ENCODE peak calls at places on chromosomes 16 and 17, in four cellular contexts. One of them, this sample, is unnamed.

GRCh38 chr16:71627631-71628236 is 1.8 kb downstream of the MARVELD3 start:
- DNase-seq in A549: no peak
- DNase-seq in HepG2: no peak
- DNase-seq in IMR-90: no peak
- DNase-seq in this sample: peak

GRCh38 chr17:6544770-6545169 is 11.6 kb downstream of the PITPNM3 start:
- DNase-seq in A549: no peak
- DNase-seq in HepG2: no peak
- DNase-seq in IMR-90: no peak
- DNase-seq in this sample: no peak

GRCh38 chr17:40629850-40630249 is 17.8 kb downstream of the SMARCE1 start:
- DNase-seq in A549: no peak
- DNase-seq in HepG2: no peak
- DNase-seq in IMR-90: no peak
- DNase-seq in this sample: no peak

GRCh38 chr16:86798247-86799041 is 220.1 kb downstream of the FOXL1 start:
- DNase-seq in A549: no peak
- DNase-seq in HepG2: no peak
- DNase-seq in IMR-90: no peak
- DNase-seq in this sample: no peak

GRCh38 chr17:50634123-50634914 is at the start of gene ABCC3:
- DNase-seq in A549: peak
- DNase-seq in HepG2: peak
- DNase-seq in IMR-90: no peak
- DNase-seq in this sample: no peak

GRCh38 chr17:57463103-57463885 is 207.0 kb downstream of the MSI2 start:
- DNase-seq in A549: peak
- DNase-seq in HepG2: peak
- DNase-seq in IMR-90: peak
- DNase-seq in this sample: peak

GRCh38 chr16:49348408-49349176 is 25.0 kb upstream of the C16orf78 start:
- DNase-seq in A549: peak
- DNase-seq in HepG2: no peak
- DNase-seq in IMR-90: no peak
- DNase-seq in this sample: peak

GRCh38 chr16:16974192-16974591 is 496.6 kb downstream of the XYLT1 start:
- DNase-seq in A549: no peak
- DNase-seq in HepG2: no peak
- DNase-seq in IMR-90: no peak
- DNase-seq in this sample: no peak

GRCh38 chr16:89565506-89566372 is 5.3 kb downstream of the RPL13 start:
- DNase-seq in A549: peak
- DNase-seq in HepG2: peak
- DNase-seq in IMR-90: peak
- DNase-seq in this sample: peak

GRCh38 chr17:80437532-80437931 is 22.6 kb downstream of the ENDOV start:
- DNase-seq in A549: no peak
- DNase-seq in HepG2: no peak
- DNase-seq in IMR-90: no peak
- DNase-seq in this sample: no peak
- H3K4me3 ChIP-seq in A549: no peak
- H3K4me3 ChIP-seq in HepG2: no peak
- H3K4me3 ChIP-seq in IMR-90: no peak
- H3K4me3 ChIP-seq in this sample: no peak

DNA sequence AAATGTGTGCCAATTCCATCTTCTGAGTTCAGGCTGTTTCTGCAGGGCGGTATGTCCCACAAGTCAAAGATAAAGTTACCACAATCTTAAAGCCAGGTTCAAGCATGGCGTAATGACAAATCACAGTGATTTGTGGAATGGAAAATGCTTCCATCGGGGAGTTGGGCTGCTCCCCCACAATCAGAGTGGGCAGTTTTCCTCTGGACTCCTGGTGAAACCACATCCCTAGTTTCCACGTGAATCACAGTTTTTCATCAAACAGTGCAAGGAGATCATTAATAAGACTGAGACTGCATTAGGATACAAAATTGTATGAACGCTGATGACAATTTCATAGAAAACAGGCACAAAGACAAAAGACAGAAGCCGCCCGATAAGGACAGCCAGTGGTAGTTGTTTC is 3.5 kb downstream of the LITAF start:
- DNase-seq in A549: no peak
- DNase-seq in HepG2: no peak
- DNase-seq in IMR-90: peak
- DNase-seq in this sample: no peak
- TF ChIP-seq MAZ in A549: no peak
- TF ChIP-seq MAZ in HepG2: no peak
- TF ChIP-seq MAZ in IMR-90: no peak
- TF ChIP-seq MAZ in this sample: no peak

GRCh38 chr17:3505008-3505407 is 29.2 kb downstream of the ASPA start:
- DNase-seq in A549: no peak
- DNase-seq in HepG2: no peak
- DNase-seq in IMR-90: no peak
- DNase-seq in this sample: no peak
- H3K4me3 ChIP-seq in A549: no peak
- H3K4me3 ChIP-seq in HepG2: no peak
- H3K4me3 ChIP-seq in IMR-90: no peak
- H3K4me3 ChIP-seq in this sample: no peak

GRCh38 chr17:70168979-70169706 is at the start of gene KCNJ2:
- DNase-seq in A549: peak
- DNase-seq in HepG2: peak
- DNase-seq in IMR-90: peak
- DNase-seq in this sample: peak
- TF ChIP-seq MAZ in A549: no peak
- TF ChIP-seq MAZ in HepG2: peak
- TF ChIP-seq MAZ in IMR-90: peak
- TF ChIP-seq MAZ in this sample: peak

GRCh38 chr17:65561394-65562205 is at the start of gene AXIN2:
- DNase-seq in A549: peak
- DNase-seq in HepG2: peak
- DNase-seq in IMR-90: peak
- DNase-seq in this sample: peak
- H3K4me3 ChIP-seq in A549: peak
- H3K4me3 ChIP-seq in HepG2: peak
- H3K4me3 ChIP-seq in IMR-90: peak
- H3K4me3 ChIP-seq in this sample: peak

This sample was measured in K562.